ENCODE peak calls at places on chromosomes 6 and 20, in four cellular contexts. P is astrocyte of the spinal cord, V is body of pancreas, A is stomach. W is an unnamed sample.

GRCh38 chr6:15616266-15616665 is 46.6 kb downstream of the DTNBP1 start:
- DNase-seq in A (no peak), P (no peak), V (no peak), W (no peak)

GRCh38 chr6:127301199-127301700 is 34.6 kb downstream of the RNF146 start:
- DNase-seq in V (no peak), A (no peak), P (no peak), W (peak; percentile 86)

GRCh38 chr6:169428532-169428931 is 174.9 kb upstream of the THBS2 start:
- DNase-seq in A (no peak), P (no peak), V (no peak), W (no peak)

GRCh38 chr6:139979021-139979721 is 604.7 kb upstream of the CITED2 start:
- DNase-seq in A (no peak), V (no peak), P (no peak), W (no peak)

GRCh38 chr6:53734473-53735299 is 60.1 kb upstream of the LRRC1 start:
- DNase-seq in P (peak; percentile 80), V (peak; percentile 46), A (peak; percentile 60), W (peak; percentile 16)

GRCh38 chr6:9704989-9705388 is 709.9 kb downstream of the TFAP2A start:
- DNase-seq in P (no peak), V (no peak), A (no peak), W (no peak)

GRCh38 chr6:14964486-14964885 is 281.4 kb upstream of the JARID2 start:
- DNase-seq in V (no peak), P (no peak), A (no peak), W (no peak)

GRCh38 chr6:4358414-4359107 is 223.2 kb upstream of the ECI2 start:
- DNase-seq in A (peak; percentile 85), V (peak; percentile 87), P (peak; percentile 99), W (peak; percentile 100)

GRCh38 chr20:41654884-41655283 is 36.7 kb upstream of the CHD6 start:
- DNase-seq in P (peak; percentile 10), V (no peak), A (peak; percentile 32), W (peak; percentile 23)

GRCh38 chr20:17676378-17676759 is 5.7 kb downstream of the RRBP1 start:
- DNase-seq in P (no peak), V (no peak), A (no peak), W (no peak)

GRCh38 chr20:33539129-33539528 is 49.2 kb downstream of the CBFA2T2 start:
- DNase-seq in A (no peak), P (no peak), V (no peak), W (peak; percentile 24)

GRCh38 chr6:104597541-104598050 is 262.1 kb downstream of the HACE1 start:
- DNase-seq in A (no peak), P (peak; percentile 33), V (no peak), W (peak; percentile 4)

GRCh38 chr6:43771210-43771857 is 1.3 kb downstream of the VEGFA start:
- DNase-seq in P (peak; percentile 51), V (peak; percentile 77), A (peak; percentile 76), W (peak; percentile 46)
- TF ChIP-seq CTCF in P (no peak), V (no peak), A (no peak), W (no peak)

GRCh38 chr6:25370175-25371036 is 91.2 kb downstream of the CARMIL1 start:
- DNase-seq in P (no peak), A (no peak), V (no peak), W (no peak)
- H3K4me3 ChIP-seq in P (no peak overlapping the region), A (no peak overlapping the region), V (no peak overlapping the region), W (no peak overlapping the region)

GRCh38 chr6:110039996-110040383 is 61.9 kb downstream of the GPR6 start:
- DNase-seq in A (peak; percentile 49), P (peak; percentile 22), V (peak; percentile 19), W (peak; percentile 36)
- TF ChIP-seq CTCF in A (no peak), P (peak; percentile 37), V (no peak), W (peak; percentile 45)

GRCh38 chr6:141700836-141701235 is 431.9 kb upstream of the GJE1 start:
- DNase-seq in V (no peak), P (no peak), A (no peak), W (peak; percentile 17)
- H3K4me3 ChIP-seq in V (no peak overlapping the region), P (no peak overlapping the region), A (no peak overlapping the region), W (no peak overlapping the region)

GRCh38 chr6:135630789-135631376 is 133.3 kb upstream of the AHI1 start:
- DNase-seq in V (no peak), P (peak; percentile 16), A (no peak), W (no peak)
- TF ChIP-seq CTCF in V (no peak), P (no peak), A (no peak), W (no peak)

DNA sequence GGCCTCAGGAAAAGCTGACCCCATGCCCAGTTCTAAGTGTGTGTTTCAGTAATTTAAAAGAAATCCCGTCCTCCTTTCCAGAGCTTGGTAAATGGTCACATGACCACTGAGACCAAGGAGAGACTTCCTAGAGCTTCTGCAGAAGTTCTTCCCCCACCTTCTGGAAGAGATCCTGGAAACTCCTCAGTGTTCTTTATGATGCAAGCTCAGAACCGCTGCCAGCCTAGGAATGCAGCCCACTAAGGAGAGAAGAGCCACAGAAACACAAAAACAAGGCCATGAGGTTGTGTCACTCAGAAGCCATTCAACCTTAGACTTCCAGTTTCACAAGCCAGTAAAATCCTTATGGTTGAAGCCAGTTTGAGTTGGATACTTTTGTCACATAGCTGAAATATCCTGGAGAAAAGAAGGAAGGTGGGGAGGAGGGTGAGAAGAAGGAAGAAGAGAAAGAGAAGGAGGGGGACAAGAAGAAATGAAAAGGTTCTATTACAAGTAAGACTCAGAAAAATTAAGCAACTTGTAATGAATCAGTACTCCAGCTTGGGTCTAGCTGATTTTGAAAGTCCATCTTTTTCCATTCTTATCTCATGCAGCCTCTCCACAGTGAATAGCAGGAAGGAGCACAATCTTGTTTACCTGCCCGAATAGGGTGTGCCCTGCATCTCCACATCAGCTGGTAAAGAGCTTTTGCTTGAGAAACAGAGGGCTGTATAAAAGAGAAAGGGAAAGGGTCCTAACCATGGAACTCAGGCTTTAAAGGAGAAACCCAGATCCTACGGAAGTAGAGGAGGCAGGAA is 348.6 kb downstream of the TPBG start:
- DNase-seq in P (peak; percentile 18), A (no peak), V (no peak), W (peak; percentile 66)
- H3K4me3 ChIP-seq in P (no peak overlapping the region), A (no peak overlapping the region), V (no peak overlapping the region), W (no peak overlapping the region)